ENCODE peak calls at places on chromosomes 5 and 9, in ten cellular contexts. One of them, this sample, is unnamed.

GRCh38 chr9:88775559-88775958 is 215.7 kb upstream of the S1PR3 start:
- DNase-seq in aorta: no peak
- DNase-seq in lower lobe of right lung: no peak
- DNase-seq in small intestine: no peak
- DNase-seq in CD4-positive, alpha-beta T cell: no peak
- DNase-seq in keratinocyte: no peak
- DNase-seq in mammary epithelial cell: peak
- DNase-seq in neuronal stem cell: no peak
- DNase-seq in adrenal gland: no peak
- DNase-seq in kidney: no peak
- DNase-seq in this sample: no peak

GRCh38 chr5:83082750-83083149 is 5.4 kb downstream of the XRCC4 start:
- DNase-seq in keratinocyte: no peak
- DNase-seq in CD4-positive, alpha-beta T cell: no peak
- DNase-seq in mammary epithelial cell: no peak
- DNase-seq in kidney: no peak
- DNase-seq in neuronal stem cell: no peak
- DNase-seq in lower lobe of right lung: no peak
- DNase-seq in small intestine: no peak
- DNase-seq in aorta: no peak
- DNase-seq in adrenal gland: no peak
- DNase-seq in this sample: no peak

GRCh38 chr5:1065143-1065750 is 46.6 kb downstream of the SLC12A7 start:
- DNase-seq in keratinocyte: no peak
- DNase-seq in CD4-positive, alpha-beta T cell: no peak
- DNase-seq in aorta: no peak
- DNase-seq in neuronal stem cell: no peak
- DNase-seq in mammary epithelial cell: no peak
- DNase-seq in lower lobe of right lung: no peak
- DNase-seq in adrenal gland: no peak
- DNase-seq in small intestine: no peak
- DNase-seq in kidney: peak
- DNase-seq in this sample: no peak

GRCh38 chr9:7303932-7304331 is 495.6 kb downstream of the DMAC1 start:
- DNase-seq in lower lobe of right lung: no peak
- DNase-seq in keratinocyte: no peak
- DNase-seq in mammary epithelial cell: no peak
- DNase-seq in neuronal stem cell: no peak
- DNase-seq in kidney: no peak
- DNase-seq in aorta: no peak
- DNase-seq in adrenal gland: no peak
- DNase-seq in small intestine: no peak
- DNase-seq in CD4-positive, alpha-beta T cell: no peak
- DNase-seq in this sample: no peak

GRCh38 chr5:4363045-4363444 is 767.4 kb downstream of the IRX1 start:
- DNase-seq in keratinocyte: no peak
- DNase-seq in mammary epithelial cell: no peak
- DNase-seq in kidney: no peak
- DNase-seq in lower lobe of right lung: no peak
- DNase-seq in small intestine: no peak
- DNase-seq in adrenal gland: no peak
- DNase-seq in CD4-positive, alpha-beta T cell: no peak
- DNase-seq in aorta: no peak
- DNase-seq in neuronal stem cell: no peak
- DNase-seq in this sample: no peak

GRCh38 chr5:74916831-74917710 is 50.9 kb upstream of the FAM169A start:
- DNase-seq in adrenal gland: no peak
- DNase-seq in keratinocyte: no peak
- DNase-seq in mammary epithelial cell: peak
- DNase-seq in small intestine: peak
- DNase-seq in kidney: no peak
- DNase-seq in aorta: no peak
- DNase-seq in neuronal stem cell: no peak
- DNase-seq in CD4-positive, alpha-beta T cell: no peak
- DNase-seq in lower lobe of right lung: no peak
- DNase-seq in this sample: no peak

GRCh38 chr5:52998552-52999313 is 9.6 kb downstream of the ITGA2 start:
- DNase-seq in aorta: no peak
- DNase-seq in neuronal stem cell: no peak
- DNase-seq in lower lobe of right lung: no peak
- DNase-seq in adrenal gland: no peak
- DNase-seq in small intestine: no peak
- DNase-seq in mammary epithelial cell: no peak
- DNase-seq in keratinocyte: no peak
- DNase-seq in kidney: no peak
- DNase-seq in CD4-positive, alpha-beta T cell: no peak
- DNase-seq in this sample: no peak

GRCh38 chr9:134174526-134175290 is 10.3 kb upstream of the RNU6ATAC start:
- DNase-seq in adrenal gland: no peak
- DNase-seq in lower lobe of right lung: no peak
- DNase-seq in CD4-positive, alpha-beta T cell: no peak
- DNase-seq in aorta: no peak
- DNase-seq in kidney: peak
- DNase-seq in keratinocyte: no peak
- DNase-seq in mammary epithelial cell: no peak
- DNase-seq in neuronal stem cell: no peak
- DNase-seq in small intestine: no peak
- DNase-seq in this sample: peak

GRCh38 chr5:53473644-53474043 is 6.8 kb upstream of the FST start:
- DNase-seq in small intestine: no peak
- DNase-seq in CD4-positive, alpha-beta T cell: no peak
- DNase-seq in mammary epithelial cell: no peak
- DNase-seq in lower lobe of right lung: no peak
- DNase-seq in keratinocyte: no peak
- DNase-seq in adrenal gland: no peak
- DNase-seq in aorta: no peak
- DNase-seq in neuronal stem cell: no peak
- DNase-seq in kidney: no peak
- DNase-seq in this sample: no peak

GRCh38 chr9:133470427-133470924 is 8.4 kb downstream of the SLC2A6 start:
- DNase-seq in kidney: peak
- DNase-seq in aorta: no peak
- DNase-seq in small intestine: no peak
- DNase-seq in keratinocyte: no peak
- DNase-seq in neuronal stem cell: no peak
- DNase-seq in mammary epithelial cell: no peak
- DNase-seq in lower lobe of right lung: peak
- DNase-seq in adrenal gland: no peak
- DNase-seq in CD4-positive, alpha-beta T cell: no peak
- DNase-seq in this sample: peak

GRCh38 chr9:90331826-90332575 is 310.6 kb downstream of the DIRAS2 start:
- DNase-seq in kidney: no peak
- DNase-seq in adrenal gland: no peak
- DNase-seq in aorta: no peak
- DNase-seq in neuronal stem cell: no peak
- DNase-seq in lower lobe of right lung: no peak
- DNase-seq in CD4-positive, alpha-beta T cell: no peak
- DNase-seq in keratinocyte: no peak
- DNase-seq in small intestine: no peak
- DNase-seq in mammary epithelial cell: no peak
- DNase-seq in this sample: no peak

GRCh38 chr9:135906291-135907005 is 898 bp downstream of the CAMSAP1 start:
- DNase-seq in keratinocyte: no peak
- DNase-seq in CD4-positive, alpha-beta T cell: no peak
- DNase-seq in kidney: no peak
- DNase-seq in small intestine: peak
- DNase-seq in adrenal gland: peak
- DNase-seq in aorta: no peak
- DNase-seq in neuronal stem cell: peak
- DNase-seq in mammary epithelial cell: peak
- DNase-seq in lower lobe of right lung: peak
- DNase-seq in this sample: peak

GRCh38 chr9:73095425-73095824 is 56.2 kb upstream of the ANXA1 start:
- DNase-seq in adrenal gland: no peak
- DNase-seq in neuronal stem cell: no peak
- DNase-seq in mammary epithelial cell: no peak
- DNase-seq in small intestine: no peak
- DNase-seq in keratinocyte: no peak
- DNase-seq in kidney: no peak
- DNase-seq in CD4-positive, alpha-beta T cell: no peak
- DNase-seq in lower lobe of right lung: no peak
- DNase-seq in aorta: no peak
- DNase-seq in this sample: no peak

GRCh38 chr9:122302541-122302940 is 37.9 kb downstream of the MRRF start:
- DNase-seq in neuronal stem cell: no peak
- DNase-seq in keratinocyte: no peak
- DNase-seq in adrenal gland: no peak
- DNase-seq in mammary epithelial cell: no peak
- DNase-seq in small intestine: no peak
- DNase-seq in kidney: no peak
- DNase-seq in CD4-positive, alpha-beta T cell: no peak
- DNase-seq in lower lobe of right lung: no peak
- DNase-seq in aorta: no peak
- DNase-seq in this sample: no peak

GRCh38 chr9:137294684-137295312 is 7.3 kb downstream of the NRARP start:
- DNase-seq in mammary epithelial cell: peak
- DNase-seq in neuronal stem cell: no peak
- DNase-seq in lower lobe of right lung: no peak
- DNase-seq in keratinocyte: no peak
- DNase-seq in small intestine: no peak
- DNase-seq in aorta: no peak
- DNase-seq in CD4-positive, alpha-beta T cell: no peak
- DNase-seq in kidney: peak
- DNase-seq in adrenal gland: no peak
- DNase-seq in this sample: no peak
- H3K27ac ChIP-seq in mammary epithelial cell: no peak
- H3K27ac ChIP-seq in neuronal stem cell: no peak
- H3K27ac ChIP-seq in lower lobe of right lung: peak
- H3K27ac ChIP-seq in keratinocyte: no peak
- H3K27ac ChIP-seq in small intestine: peak
- H3K27ac ChIP-seq in aorta: no peak
- H3K27ac ChIP-seq in CD4-positive, alpha-beta T cell: no peak
- H3K27ac ChIP-seq in kidney: peak
- H3K27ac ChIP-seq in adrenal gland: no peak
- H3K27ac ChIP-seq in this sample: no peak

DNA sequence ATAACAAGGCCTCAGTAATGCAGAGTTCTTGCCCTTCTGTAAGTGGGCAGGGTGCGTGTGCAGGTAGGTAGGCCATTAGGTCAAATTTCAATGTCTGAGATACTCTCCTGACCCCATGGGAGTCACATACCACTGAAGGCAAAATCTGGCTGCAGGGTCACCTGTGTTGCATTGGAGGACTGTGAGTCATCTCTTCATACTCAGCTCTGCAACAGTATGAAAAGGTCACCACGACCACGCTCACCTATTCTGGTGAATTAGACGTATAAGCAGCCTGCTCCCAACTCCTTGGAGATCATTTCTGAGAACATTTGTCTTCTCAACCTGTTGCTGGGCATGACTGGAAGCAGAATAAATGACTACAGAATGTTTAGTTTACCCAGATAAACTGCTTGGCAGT is 599.8 kb downstream of the PDE4D start:
- DNase-seq in small intestine: no peak
- DNase-seq in adrenal gland: no peak
- DNase-seq in lower lobe of right lung: no peak
- DNase-seq in kidney: no peak
- DNase-seq in neuronal stem cell: no peak
- DNase-seq in CD4-positive, alpha-beta T cell: no peak
- DNase-seq in mammary epithelial cell: peak
- DNase-seq in keratinocyte: no peak
- DNase-seq in aorta: no peak
- DNase-seq in this sample: no peak
- H3K27ac ChIP-seq in small intestine: no peak
- H3K27ac ChIP-seq in adrenal gland: no peak
- H3K27ac ChIP-seq in lower lobe of right lung: no peak
- H3K27ac ChIP-seq in kidney: no peak
- H3K27ac ChIP-seq in neuronal stem cell: no peak
- H3K27ac ChIP-seq in CD4-positive, alpha-beta T cell: no peak
- H3K27ac ChIP-seq in mammary epithelial cell: no peak
- H3K27ac ChIP-seq in keratinocyte: no peak
- H3K27ac ChIP-seq in aorta: no peak
- H3K27ac ChIP-seq in this sample: no peak

GRCh38 chr5:112957409-112957808 is 19.2 kb upstream of the DCP2 start:
- DNase-seq in lower lobe of right lung: no peak
- DNase-seq in neuronal stem cell: no peak
- DNase-seq in adrenal gland: no peak
- DNase-seq in keratinocyte: no peak
- DNase-seq in mammary epithelial cell: no peak
- DNase-seq in aorta: no peak
- DNase-seq in kidney: no peak
- DNase-seq in CD4-positive, alpha-beta T cell: no peak
- DNase-seq in small intestine: no peak
- DNase-seq in this sample: no peak
- H3K27ac ChIP-seq in lower lobe of right lung: no peak
- H3K27ac ChIP-seq in neuronal stem cell: no peak
- H3K27ac ChIP-seq in adrenal gland: no peak
- H3K27ac ChIP-seq in keratinocyte: no peak
- H3K27ac ChIP-seq in mammary epithelial cell: no peak
- H3K27ac ChIP-seq in aorta: no peak
- H3K27ac ChIP-seq in kidney: no peak
- H3K27ac ChIP-seq in CD4-positive, alpha-beta T cell: no peak
- H3K27ac ChIP-seq in small intestine: no peak
- H3K27ac ChIP-seq in this sample: no peak

GRCh38 chr9:106868096-106868495 is 5.1 kb downstream of the ZNF462 start:
- DNase-seq in mammary epithelial cell: no peak
- DNase-seq in adrenal gland: no peak
- DNase-seq in keratinocyte: no peak
- DNase-seq in lower lobe of right lung: no peak
- DNase-seq in CD4-positive, alpha-beta T cell: no peak
- DNase-seq in kidney: no peak
- DNase-seq in aorta: no peak
- DNase-seq in small intestine: no peak
- DNase-seq in neuronal stem cell: no peak
- DNase-seq in this sample: no peak
- H3K27ac ChIP-seq in mammary epithelial cell: no peak
- H3K27ac ChIP-seq in adrenal gland: peak
- H3K27ac ChIP-seq in keratinocyte: peak
- H3K27ac ChIP-seq in lower lobe of right lung: peak
- H3K27ac ChIP-seq in CD4-positive, alpha-beta T cell: no peak
- H3K27ac ChIP-seq in kidney: peak
- H3K27ac ChIP-seq in aorta: no peak
- H3K27ac ChIP-seq in small intestine: no peak
- H3K27ac ChIP-seq in neuronal stem cell: no peak
- H3K27ac ChIP-seq in this sample: no peak

GRCh38 chr9:114371986-114372917 is 15.5 kb downstream of the AKNA start:
- DNase-seq in aorta: peak
- DNase-seq in small intestine: peak
- DNase-seq in keratinocyte: peak
- DNase-seq in mammary epithelial cell: peak
- DNase-seq in CD4-positive, alpha-beta T cell: peak
- DNase-seq in adrenal gland: no peak
- DNase-seq in neuronal stem cell: no peak
- DNase-seq in lower lobe of right lung: peak
- DNase-seq in kidney: peak
- DNase-seq in this sample: peak
- H3K27ac ChIP-seq in aorta: no peak
- H3K27ac ChIP-seq in small intestine: peak
- H3K27ac ChIP-seq in keratinocyte: peak
- H3K27ac ChIP-seq in mammary epithelial cell: peak
- H3K27ac ChIP-seq in CD4-positive, alpha-beta T cell: peak
- H3K27ac ChIP-seq in adrenal gland: peak
- H3K27ac ChIP-seq in neuronal stem cell: no peak
- H3K27ac ChIP-seq in lower lobe of right lung: peak
- H3K27ac ChIP-seq in kidney: peak
- H3K27ac ChIP-seq in this sample: peak

This sample was measured in ovary.